ENCODE peak calls at places on chromosomes 7 and 10, in six cellular contexts. F, K, B, N, Z and L are unnamed samples.

GRCh38 chr10:67492317-67493019 is 203.5 kb downstream of the CTNNA3 start:
- DNase-seq in F (no peak), K (no peak), B (no peak), N (no peak), Z (peak), L (no peak)

GRCh38 chr10:31118561-31118960 is 86.9 kb upstream of the ZNF438 start:
- DNase-seq in F (no peak), K (no peak), B (peak), N (no peak), Z (no peak), L (peak)

GRCh38 chr7:115124409-115124939 is 202.6 kb downstream of the MDFIC start:
- DNase-seq in F (no peak), K (no peak), B (no peak), N (no peak), Z (no peak), L (no peak)

GRCh38 chr10:15334650-15335323 is 36.3 kb downstream of the FAM171A1 start:
- DNase-seq in F (no peak), K (no peak), B (no peak), N (no peak), Z (no peak), L (no peak)

GRCh38 chr7:82677064-82677463 is 233.5 kb upstream of the CACNA2D1 start:
- DNase-seq in F (no peak), K (no peak), B (no peak), N (no peak), Z (no peak), L (no peak)

GRCh38 chr7:127792528-127793342 is 140.7 kb downstream of the SND1 start:
- DNase-seq in F (no peak), K (no peak), B (no peak), N (peak), Z (peak), L (no peak)

GRCh38 chr7:148962823-148963582 is 65.3 kb downstream of the PDIA4 start:
- DNase-seq in F (peak), K (peak), B (peak), N (peak), Z (peak), L (peak)

GRCh38 chr10:72059843-72060822 is 28.2 kb downstream of the SPOCK2 start:
- DNase-seq in F (no peak), K (no peak), B (no peak), N (no peak), Z (no peak), L (no peak)

GRCh38 chr7:14837216-14837615 is 65.3 kb downstream of the DGKB start:
- DNase-seq in F (no peak), K (no peak), B (no peak), N (no peak), Z (no peak), L (peak)

GRCh38 chr10:86178401-86179142 is 188.0 kb downstream of the GRID1 start:
- DNase-seq in F (no peak), K (no peak), B (no peak), N (no peak), Z (peak), L (peak)

GRCh38 chr10:14244801-14245211 is 85.9 kb downstream of the FRMD4A start:
- DNase-seq in F (no peak), K (no peak), B (peak), N (no peak), Z (peak), L (no peak)

GRCh38 chr7:1101580-1102431 is 13.9 kb downstream of the GPER1 start:
- DNase-seq in F (no peak), K (no peak), B (no peak), N (no peak), Z (no peak), L (no peak)

GRCh38 chr10:108899686-108900085 is 1023.6 kb downstream of the XPNPEP1 start:
- DNase-seq in F (no peak), K (no peak), B (no peak), N (no peak), Z (no peak), L (no peak)

GRCh38 chr7:151520419-151521229 is 929 bp upstream of the RHEB start:
- DNase-seq in F (peak), K (no peak), B (peak), N (peak), Z (peak), L (no peak)

GRCh38 chr10:127133672-127134500 is 62.5 kb downstream of the INSYN2A start:
- DNase-seq in F (no peak), K (no peak), B (no peak), N (no peak), Z (no peak), L (no peak)

GRCh38 chr10:94293344-94293743 is 69.4 kb downstream of the NOC3L start:
- DNase-seq in F (no peak), K (no peak), B (peak), N (no peak), Z (no peak), L (peak)

GRCh38 chr7:36312915-36313334 is 76.7 kb upstream of the ANLN start:
- DNase-seq in F (no peak), K (no peak), B (no peak), N (no peak), Z (no peak), L (no peak)

GRCh38 chr10:74875966-74876365 is 49.6 kb downstream of the KAT6B start:
- DNase-seq in F (no peak), K (no peak), B (no peak), N (no peak), Z (no peak), L (no peak)

GRCh38 chr10:16521311-16522016 is at the start of gene C1QL3:
- DNase-seq in F (no peak), K (no peak), B (peak), N (no peak), Z (no peak), L (peak)

GRCh38 chr7:121714559-121715303 is 158.2 kb upstream of the PTPRZ1 start:
- DNase-seq in F (no peak), K (no peak), B (no peak), N (no peak), Z (peak), L (no peak)

GRCh38 chr10:4770766-4771553 is 55.0 kb upstream of the AKR1E2 start:
- DNase-seq in F (no peak), K (no peak), B (peak), N (no peak), Z (peak), L (peak)

GRCh38 chr7:112449353-112449752 is 907 bp upstream of the IFRD1 start:
- DNase-seq in F (no peak), K (peak), B (peak), N (no peak), Z (peak), L (no peak)

GRCh38 chr10:97028126-97028831 is 157.5 kb downstream of the SLIT1 start:
- DNase-seq in F (no peak), K (no peak), B (peak), N (no peak), Z (no peak), L (peak)

GRCh38 chr7:74025745-74026144 is 2.2 kb upstream of the ELN start:
- DNase-seq in F (no peak), K (no peak), B (no peak), N (no peak), Z (no peak), L (no peak)

GRCh38 chr10:102405108-102405561 is 9.6 kb downstream of the NFKB2 start:
- DNase-seq in F (no peak), K (no peak), B (no peak), N (no peak), Z (no peak), L (no peak)

GRCh38 chr10:37687581-37687980 is 169.8 kb downstream of the ZNF248 start:
- DNase-seq in F (no peak), K (no peak), B (no peak), N (no peak), Z (no peak), L (no peak)

GRCh38 chr7:85178531-85179298 is 8.1 kb downstream of the SEMA3D start:
- DNase-seq in F (no peak), K (no peak), B (no peak), N (no peak), Z (no peak), L (no peak)

GRCh38 chr7:139860090-139860773 is 31.2 kb downstream of the TBXAS1 start:
- DNase-seq in F (peak), K (no peak), B (no peak), N (no peak), Z (no peak), L (no peak)

GRCh38 chr10:71830726-71831125 is 20.3 kb downstream of the PSAP start:
- DNase-seq in F (no peak), K (no peak), B (no peak), N (no peak), Z (no peak), L (no peak)

GRCh38 chr10:124043310-124044142 is 49.9 kb downstream of the CHST15 start:
- DNase-seq in F (no peak), K (no peak), B (peak), N (no peak), Z (no peak), L (no peak)

GRCh38 chr7:17584822-17585221 is 286.4 kb downstream of the AHR start:
- DNase-seq in F (no peak), K (no peak), B (peak), N (no peak), Z (no peak), L (peak)